ENCODE peak calls at places on chromosomes 13 and 19, in ten cellular contexts. Y is HTR-8/SVneo, V is COR-L47, Z is fibroblast of the aortic adventitia, M is left colon, H is A549, E is germinal center, O is PC-3, L is progenitor cell of endocrine pancreas, T is T-helper 17 cell. K is an unnamed sample.

GRCh38 chr19:10617409-10618121 is 7.8 kb upstream of the SLC44A2 start:
- DNase-seq in Y (peak; percentile 80), V (no peak), Z (peak; percentile 86), M (no peak), H (no peak), E (no peak), O (peak; percentile 92), L (no peak), T (no peak), K (no peak)

GRCh38 chr13:102267191-102267590 is 134.7 kb downstream of the FGF14 start:
- DNase-seq in Y (no peak), V (no peak), Z (peak; percentile 14), M (no peak), H (no peak), E (no peak), O (no peak), L (no peak), T (no peak), K (no peak)

GRCh38 chr19:14533450-14533849 is 4.1 kb downstream of the TECR start:
- DNase-seq in Y (no peak), V (no peak), Z (no peak), M (no peak), H (no peak), E (no peak), O (no peak), L (no peak), T (no peak), K (no peak)

GRCh38 chr19:982567-983170 is 1.5 kb upstream of the WDR18 start:
- DNase-seq in Y (peak; percentile 86), V (peak; percentile 46), Z (peak; percentile 47), M (peak; percentile 45), H (peak; percentile 80), E (peak; percentile 94), O (peak; percentile 68), L (peak; percentile 86), T (peak; percentile 76), K (peak; percentile 65)

GRCh38 chr19:52554216-52554971 is 15.7 kb upstream of the ZNF701 start:
- DNase-seq in Y (no peak), V (no peak), Z (no peak), M (no peak), H (no peak), E (no peak), O (no peak), L (no peak), T (no peak), K (no peak)

GRCh38 chr13:109784590-109785140 is 1.7 kb downstream of the IRS2 start:
- DNase-seq in Y (no peak), V (peak; percentile 80), Z (peak; percentile 57), M (peak; percentile 67), H (no peak), E (peak; percentile 65), O (peak; percentile 71), L (peak; percentile 86), T (peak; percentile 70), K (no peak)

GRCh38 chr13:110329798-110330461 is 22.8 kb downstream of the COL4A2 start:
- DNase-seq in Y (no peak), V (no peak), Z (no peak), M (no peak), H (no peak), E (no peak), O (no peak), L (no peak), T (no peak), K (no peak)

GRCh38 chr13:40059540-40060232 is 404.2 kb downstream of the COG6 start:
- DNase-seq in Y (no peak), V (no peak), Z (no peak), M (no peak), H (no peak), E (no peak), O (no peak), L (no peak), T (no peak), K (no peak)

GRCh38 chr13:103640617-103641016 is 574.4 kb upstream of the SLC10A2 start:
- DNase-seq in Y (no peak), V (no peak), Z (no peak), M (no peak), H (no peak), E (no peak), O (no peak), L (no peak), T (no peak), K (no peak)

GRCh38 chr19:11624064-11624463 is 26.8 kb downstream of the ZNF627 start:
- DNase-seq in Y (no peak), V (no peak), Z (peak; percentile 76), M (no peak), H (no peak), E (no peak), O (peak; percentile 61), L (no peak), T (no peak), K (no peak)

GRCh38 chr19:51372649-51373504 is at the start of gene NKG7:
- DNase-seq in Y (no peak), V (no peak), Z (no peak), M (no peak), H (no peak), E (no peak), O (no peak), L (no peak), T (no peak), K (no peak)

GRCh38 chr19:3809881-3810707 is 23.9 kb upstream of the MATK start:
- DNase-seq in Y (no peak), V (no peak), Z (no peak), M (no peak), H (no peak), E (peak; percentile 59), O (no peak), L (no peak), T (no peak), K (no peak)

GRCh38 chr19:57245066-57245465 is 4.6 kb downstream of the ZNF805 start:
- DNase-seq in Y (no peak), V (no peak), Z (no peak), M (no peak), H (no peak), E (no peak), O (no peak), L (no peak), T (no peak), K (no peak)

GRCh38 chr19:808176-808741 is 11.0 kb downstream of the PTBP1 start:
- DNase-seq in Y (no peak), V (no peak), Z (no peak), M (peak; percentile 17), H (no peak), E (no peak), O (no peak), L (no peak), T (no peak), K (no peak)

GRCh38 chr19:37986048-37986750 is 79.2 kb downstream of the SIPA1L3 start:
- DNase-seq in Y (no peak), V (peak; percentile 39), Z (no peak), M (no peak), H (no peak), E (no peak), O (no peak), L (no peak), T (no peak), K (no peak)

GRCh38 chr19:13027031-13027430 is 31.8 kb downstream of the NFIX start:
- DNase-seq in Y (no peak), V (no peak), Z (no peak), M (no peak), H (no peak), E (no peak), O (no peak), L (no peak), T (no peak), K (no peak)

GRCh38 chr19:33134571-33135041 is 2.7 kb downstream of the WDR88 start:
- DNase-seq in Y (no peak), V (no peak), Z (no peak), M (no peak), H (no peak), E (no peak), O (no peak), L (no peak), T (no peak), K (no peak)

GRCh38 chr13:80022146-80022545 is 318.8 kb downstream of the SPRY2 start:
- DNase-seq in Y (no peak), V (no peak), Z (no peak), M (no peak), H (no peak), E (no peak), O (no peak), L (no peak), T (no peak), K (no peak)

GRCh38 chr13:24328145-24328544 is 18.8 kb downstream of the C1QTNF9 start:
- DNase-seq in Y (no peak), V (no peak), Z (no peak), M (no peak), H (no peak), E (no peak), O (no peak), L (no peak), T (no peak), K (no peak)

GRCh38 chr19:32174386-32175113 is 170.9 kb upstream of the ZNF507 start:
- DNase-seq in Y (no peak), V (no peak), Z (no peak), M (no peak), H (no peak), E (no peak), O (no peak), L (no peak), T (no peak), K (no peak)

GRCh38 chr13:44098559-44098958 is 218.9 kb downstream of the LACC1 start:
- DNase-seq in Y (no peak), V (no peak), Z (no peak), M (no peak), H (no peak), E (no peak), O (no peak), L (no peak), T (no peak), K (no peak)

GRCh38 chr19:2255982-2256685 is at the start of gene JSRP1:
- DNase-seq in Y (no peak), V (no peak), Z (no peak), M (no peak), H (no peak), E (no peak), O (no peak), L (no peak), T (no peak), K (peak; percentile 73)

GRCh38 chr13:104473936-104474335 is 1407.7 kb upstream of the SLC10A2 start:
- DNase-seq in Y (no peak), V (no peak), Z (no peak), M (no peak), H (no peak), E (no peak), O (no peak), L (no peak), T (no peak), K (no peak)

GRCh38 chr19:45469835-45470146 is 2.0 kb downstream of the FOSB start:
- DNase-seq in Y (peak; percentile 86), V (peak; percentile 82), Z (no peak), M (no peak), H (no peak), E (no peak), O (no peak), L (no peak), T (no peak), K (no peak)

GRCh38 chr19:50909240-50910070 is 1.7 kb downstream of the KLK4 start:
- DNase-seq in Y (no peak), V (no peak), Z (no peak), M (peak; percentile 76), H (peak; percentile 86), E (peak; percentile 82), O (peak; percentile 86), L (peak; percentile 63), T (no peak), K (peak; percentile 41)

GRCh38 chr13:106464076-106464475 is 71.4 kb downstream of the EFNB2 start:
- DNase-seq in Y (no peak), V (no peak), Z (no peak), M (no peak), H (no peak), E (no peak), O (no peak), L (no peak), T (no peak), K (no peak)

GRCh38 chr13:93169980-93170379 is 56.6 kb upstream of the GPC6 start:
- DNase-seq in Y (no peak), V (no peak), Z (peak; percentile 78), M (no peak), H (no peak), E (no peak), O (peak; percentile 86), L (no peak), T (no peak), K (peak; percentile 41)

GRCh38 chr13:49733181-49733951 is 42.1 kb upstream of the EBPL start:
- DNase-seq in Y (no peak), V (no peak), Z (peak; percentile 46), M (no peak), H (no peak), E (no peak), O (no peak), L (no peak), T (no peak), K (no peak)

K was measured in ACHN.